ENCODE peak calls at places on chromosomes 7 and 10, in nine cellular contexts. E is cardiac muscle cell; Z is fibroblast of pulmonary artery; P is AG04449; J is CD4-positive, alpha-beta T cell; Q is NCI-H526 treated with DMSO at 0.1 percent for 48 hours; A is GM19239; V is MV-4-11; G is C1 segment of cervical spinal cord. O is an unnamed sample.

GRCh38 chr7:13262929-13263530 is 575.6 kb downstream of the ARL4A start:
- DNase-seq in E (peak), V (peak), Z (peak), P (no peak), J (no peak), Q (peak), G (no peak), A (no peak), O (no peak)

GRCh38 chr10:103470755-103471653 is 8.0 kb downstream of the CALHM3 start:
- DNase-seq in E (no peak), Z (peak), A (peak), V (peak), P (no peak), J (peak), Q (peak), G (no peak), O (no peak)

GRCh38 chr10:84352251-84352842 is 24.0 kb downstream of the CCSER2 start:
- DNase-seq in Q (no peak), P (no peak), G (no peak), J (peak), V (peak), Z (peak), A (peak), E (peak), O (peak)

GRCh38 chr10:30728786-30729185 is 99.2 kb upstream of the LYZL2 start:
- DNase-seq in P (no peak), J (no peak), V (no peak), Q (no peak), E (no peak), Z (no peak), G (no peak), A (no peak), O (no peak)

GRCh38 chr10:102850025-102850518 is 4.0 kb upstream of the BORCS7 start:
- DNase-seq in V (peak), G (no peak), J (no peak), Z (no peak), P (no peak), Q (no peak), A (no peak), E (no peak), O (no peak)

GRCh38 chr7:138926241-138926612 is 55.0 kb downstream of the KIAA1549 start:
- DNase-seq in G (no peak), V (no peak), E (no peak), A (no peak), Q (no peak), P (no peak), Z (no peak), J (no peak), O (no peak)

GRCh38 chr10:47033081-47033480 is 121.9 kb downstream of the PTPN20 start:
- DNase-seq in P (no peak), E (no peak), V (no peak), Z (no peak), J (no peak), A (no peak), G (no peak), Q (no peak), O (no peak)

GRCh38 chr10:44974082-44974627 is 4.5 kb downstream of the DEPP1 start:
- DNase-seq in A (no peak), G (no peak), P (no peak), Q (no peak), V (no peak), E (no peak), Z (no peak), J (no peak), O (no peak)

GRCh38 chr7:149284850-149285580 is 23.0 kb downstream of the ZNF783 start:
- DNase-seq in V (peak), Z (peak), G (peak), E (peak), Q (peak), P (peak), A (peak), J (peak), O (peak)

GRCh38 chr10:132111121-132111731 is 45.5 kb downstream of the JAKMIP3 start:
- DNase-seq in A (no peak), V (no peak), E (no peak), P (no peak), G (no peak), Z (no peak), Q (no peak), J (no peak), O (no peak)

GRCh38 chr10:59654007-59654406 is 55.6 kb downstream of the SLC16A9 start:
- DNase-seq in Q (no peak), Z (peak), V (peak), E (no peak), P (no peak), G (no peak), A (no peak), J (no peak), O (no peak)

GRCh38 chr7:13742719-13743640 is 246.5 kb downstream of the ETV1 start:
- DNase-seq in E (peak), V (no peak), Q (peak), Z (peak), J (no peak), A (no peak), G (peak), P (no peak), O (no peak)

GRCh38 chr10:28190192-28190591 is 112.7 kb downstream of the MPP7 start:
- DNase-seq in E (no peak), P (no peak), A (no peak), G (no peak), V (no peak), Z (no peak), J (no peak), Q (no peak), O (no peak)

GRCh38 chr7:139583826-139584553 is 60.5 kb downstream of the CLEC2L start:
- DNase-seq in V (no peak), J (no peak), G (no peak), A (no peak), Q (no peak), P (no peak), E (no peak), Z (no peak), O (no peak)

GRCh38 chr10:78952686-78953085 is 116.1 kb upstream of the ZMIZ1 start:
- DNase-seq in E (no peak), G (no peak), V (peak), J (no peak), P (no peak), A (no peak), Z (peak), Q (no peak), O (no peak)

GRCh38 chr10:107653832-107654287 is 489.4 kb upstream of the SORCS1 start:
- DNase-seq in G (no peak), V (peak), Z (peak), J (no peak), P (peak), Q (no peak), A (no peak), E (no peak), O (no peak)

GRCh38 chr7:28685291-28685659 is 272.9 kb downstream of the TRIL start:
- DNase-seq in E (no peak), Q (no peak), J (no peak), P (no peak), G (peak), V (peak), Z (no peak), A (no peak), O (no peak)

GRCh38 chr10:109976657-109977056 is 31.1 kb upstream of the ADD3 start:
- DNase-seq in J (no peak), G (no peak), E (no peak), P (no peak), V (no peak), Q (no peak), Z (no peak), A (no peak), O (no peak)